ENCODE peak calls at places on chromosomes 6 and 20, in five cellular contexts. W, H, T, F and N are unnamed samples.

GRCh38 chr6:134314236-134314821 is 3.6 kb downstream of the SGK1 start:
- DNase-seq in W (no peak), H (no peak), T (no peak), F (no peak), N (no peak)

GRCh38 chr20:44087857-44088120 is 99.2 kb downstream of the JPH2 start:
- DNase-seq in W (no peak), H (no peak), T (no peak), F (no peak), N (no peak)

GRCh38 chr20:21100590-21101452 is 5.3 kb downstream of the LINC00237 start:
- DNase-seq in W (no peak), H (peak; percentile 52), T (no peak), F (no peak), N (no peak)

GRCh38 chr6:133820208-133820607 is 68.7 kb upstream of the TCF21 start:
- DNase-seq in W (no peak), H (no peak), T (no peak), F (no peak), N (no peak)

GRCh38 chr6:108174371-108175175 is 8.8 kb downstream of the NR2E1 start:
- DNase-seq in W (no peak), H (peak; percentile 16), T (no peak), F (no peak), N (no peak)

GRCh38 chr6:26159417-26160273 is 72.4 kb downstream of the HFE start:
- DNase-seq in W (no peak), H (no peak), T (no peak), F (no peak), N (no peak)

GRCh38 chr6:100768816-100769351 is 112.2 kb downstream of the ASCC3 start:
- DNase-seq in W (no peak), H (no peak), T (no peak), F (no peak), N (no peak)

GRCh38 chr6:168410554-168411011 is 30.4 kb upstream of the SMOC2 start:
- DNase-seq in W (no peak), H (no peak), T (no peak), F (no peak), N (no peak)

GRCh38 chr6:16473184-16473907 is 235.0 kb downstream of the GMPR start:
- DNase-seq in W (no peak), H (no peak), T (no peak), F (no peak), N (no peak)

GRCh38 chr6:1496092-1496491 is 106.7 kb downstream of the FOXF2 start:
- DNase-seq in W (no peak), H (no peak), T (no peak), F (no peak), N (no peak)
- H3K36me3 ChIP-seq in W (no peaks in the 10 kb centered on the region), H (no peaks in the 10 kb centered on the region), T (no peaks in the 10 kb centered on the region), F (no peaks in the 10 kb centered on the region), N (no peaks in the 10 kb centered on the region)

DNA sequence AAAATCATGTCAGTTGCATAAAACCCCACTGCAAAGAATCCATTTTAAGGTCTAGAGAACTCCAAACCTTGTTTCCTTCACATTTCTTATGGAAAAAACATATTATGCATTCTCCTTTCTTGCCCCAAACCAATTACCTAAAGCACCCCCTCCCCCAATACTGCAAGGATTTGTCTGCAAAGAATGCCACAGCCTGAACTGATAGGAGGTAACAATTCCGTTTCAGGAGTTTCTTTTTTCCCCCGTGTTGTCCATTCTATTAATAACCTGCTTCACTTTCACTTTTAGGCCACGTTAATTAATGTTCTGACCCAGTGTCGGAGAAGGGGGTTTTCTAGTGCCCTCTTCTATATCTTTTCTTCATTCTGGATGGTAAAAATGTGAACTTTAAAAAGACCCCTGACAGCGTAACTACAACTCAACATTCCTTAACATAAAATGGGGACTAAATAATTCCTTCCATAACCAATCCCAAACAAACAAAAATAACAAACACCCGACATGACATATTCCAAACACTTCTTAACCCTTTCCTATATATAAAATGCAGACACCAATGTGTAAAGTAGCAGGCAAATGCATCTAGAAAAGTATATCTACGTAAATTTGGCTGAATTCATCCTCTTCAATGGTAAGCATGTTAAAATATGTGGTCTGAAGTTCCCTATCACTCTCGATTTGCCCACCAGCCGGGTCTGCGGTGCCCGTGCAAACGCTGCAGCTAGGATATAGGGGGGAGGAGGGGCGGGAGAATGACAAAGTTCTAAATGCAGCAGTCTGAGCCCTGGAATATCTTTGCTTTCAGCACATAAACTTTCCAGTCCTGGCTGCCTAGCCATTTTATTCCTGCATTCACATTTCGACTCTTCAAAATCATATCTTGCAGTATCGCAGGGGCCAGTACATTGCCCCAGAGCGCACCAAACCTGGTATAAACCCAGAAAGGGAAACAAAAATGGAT is 978 bp downstream of the NRN1 start:
- DNase-seq in W (no peak), H (peak; percentile 44), T (no peak), F (no peak), N (no peak)
- H3K27ac ChIP-seq in W (peak overlapping the region; percentile 70), H (peak overlapping the region; percentile 70), T (peak overlapping the region; percentile 79), F (no peak overlapping the region), N (peak overlapping the region; percentile 66)

DNA sequence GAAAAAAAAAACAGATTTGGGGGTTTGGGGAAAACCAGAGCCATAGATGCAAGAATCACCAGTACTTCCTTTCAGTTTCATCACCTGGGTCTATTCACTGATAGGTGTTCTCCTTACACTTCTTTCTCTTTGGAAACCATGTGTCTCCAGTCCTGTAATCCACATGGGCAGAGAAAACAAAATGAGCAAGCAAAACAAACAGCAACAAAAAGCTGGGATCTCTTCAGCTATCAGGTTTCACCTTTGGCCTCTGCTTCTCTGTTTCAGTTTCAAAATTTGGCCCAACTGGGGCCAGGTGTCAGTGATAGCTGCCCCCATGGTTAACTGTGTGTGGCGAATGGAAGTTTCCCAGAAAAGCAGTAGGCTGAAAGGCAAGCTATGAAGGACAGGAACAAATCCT is 220.0 kb upstream of the THBS2 start:
- DNase-seq in W (no peak), H (no peak), T (no peak), F (no peak), N (no peak)
- H3K9me3 ChIP-seq in W (no peaks in the 10 kb centered on the region), H (peaks cover 8% of the 10 kb centered on the region), T (peaks cover 20% of the 10 kb centered on the region), F (no peaks in the 10 kb centered on the region), N (peaks cover 20% of the 10 kb centered on the region)

DNA sequence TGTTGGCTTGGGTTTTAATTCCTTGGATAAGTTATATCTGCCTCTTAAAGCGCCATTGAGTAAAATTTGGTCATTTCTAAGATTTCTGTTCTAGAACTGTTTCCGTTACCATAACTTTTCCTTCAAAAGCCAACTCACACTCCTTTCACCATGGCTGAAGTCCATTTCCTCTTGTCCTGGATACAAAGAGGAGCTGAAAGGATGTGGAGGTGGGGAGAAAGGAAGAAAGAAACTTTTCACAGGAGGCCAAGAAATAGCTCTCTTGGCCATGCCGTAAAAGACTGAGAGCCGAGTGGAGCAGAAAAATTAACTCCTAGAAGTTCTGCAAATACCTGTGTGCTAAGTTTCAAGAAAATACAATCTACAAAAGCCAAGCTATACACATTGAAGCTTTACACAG is 21.6 kb downstream of the GABBR1 start:
- DNase-seq in W (no peak), H (no peak), T (no peak), F (no peak), N (no peak)
- H3K36me3 ChIP-seq in W (no peaks in the 10 kb centered on the region), H (peaks cover 36% of the 10 kb centered on the region), T (peaks cover 88% of the 10 kb centered on the region), F (no peaks in the 10 kb centered on the region), N (no peaks in the 10 kb centered on the region)

GRCh38 chr20:37275125-37275524 is 13.5 kb upstream of the GHRH start:
- DNase-seq in W (no peak), H (no peak), T (no peak), F (no peak), N (no peak)

GRCh38 chr20:37277253-37277593 is 12.2 kb upstream of the MANBAL start:
- DNase-seq in W (no peak), H (no peak), T (no peak), F (no peak), N (no peak)

GRCh38 chr20:37278966-37279590 is 10.4 kb upstream of the MANBAL start:
- DNase-seq in W (no peak), H (no peak), T (no peak), F (no peak), N (no peak)

GRCh38 chr20:37273988-37274387 is 12.4 kb upstream of the GHRH start:
- DNase-seq in W (no peak), H (no peak), T (no peak), F (no peak), N (no peak)

DNA sequence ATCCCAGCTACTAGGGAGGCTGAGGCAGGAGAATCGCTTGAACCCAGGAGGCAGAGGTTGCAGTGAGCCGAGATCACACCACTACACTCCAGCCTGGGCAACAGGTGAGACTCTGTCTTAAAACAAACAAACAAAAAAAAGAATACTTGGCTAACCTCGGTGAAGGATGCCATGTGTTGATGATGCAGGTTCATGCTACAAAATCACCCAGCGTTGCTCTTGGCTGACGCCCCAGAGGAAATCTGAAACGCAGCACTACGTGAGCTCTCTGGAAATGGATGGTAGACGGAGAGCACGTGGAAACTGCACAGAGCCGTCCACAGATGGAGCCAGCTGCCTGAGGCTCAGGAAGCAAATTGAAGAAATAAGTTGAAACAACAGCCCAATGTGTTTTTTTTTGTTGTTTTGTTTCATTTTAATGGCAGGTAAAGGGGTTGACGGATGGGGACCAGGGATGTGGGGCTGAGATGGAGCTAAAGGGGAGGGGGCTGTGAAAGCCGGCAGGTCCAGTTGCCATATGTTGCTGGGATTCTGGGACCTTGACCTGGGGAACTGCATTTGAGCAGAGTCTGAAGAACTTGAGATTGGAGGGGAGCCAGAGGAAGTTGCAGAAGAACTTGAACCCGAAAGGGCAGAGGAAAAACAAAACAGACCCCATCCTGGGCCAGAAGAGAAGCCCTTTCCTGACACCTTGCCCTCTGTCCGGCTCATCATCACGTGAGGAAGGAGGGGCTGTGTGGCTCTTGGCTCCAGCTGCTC is 12.8 kb upstream of the MANBAL start:
- DNase-seq in W (peak; percentile 63), H (peak; percentile 63), T (no peak), F (peak; percentile 87), N (peak; percentile 80)
- H3K27ac ChIP-seq in W (peak overlapping the region; percentile 71), H (peak overlapping the region; percentile 26), T (no peak overlapping the region), F (peak overlapping the region; percentile 79), N (peak overlapping the region; percentile 56)

GRCh38 chr6:167405778-167406532 is 81.1 kb downstream of the TTLL2 start:
- DNase-seq in W (no peak), H (no peak), T (no peak), F (no peak), N (no peak)
- H3K9me3 ChIP-seq in W (no peaks in the 10 kb centered on the region), H (no peaks in the 10 kb centered on the region), T (no peaks in the 10 kb centered on the region), F (no peaks in the 10 kb centered on the region), N (no peaks in the 10 kb centered on the region)

DNA sequence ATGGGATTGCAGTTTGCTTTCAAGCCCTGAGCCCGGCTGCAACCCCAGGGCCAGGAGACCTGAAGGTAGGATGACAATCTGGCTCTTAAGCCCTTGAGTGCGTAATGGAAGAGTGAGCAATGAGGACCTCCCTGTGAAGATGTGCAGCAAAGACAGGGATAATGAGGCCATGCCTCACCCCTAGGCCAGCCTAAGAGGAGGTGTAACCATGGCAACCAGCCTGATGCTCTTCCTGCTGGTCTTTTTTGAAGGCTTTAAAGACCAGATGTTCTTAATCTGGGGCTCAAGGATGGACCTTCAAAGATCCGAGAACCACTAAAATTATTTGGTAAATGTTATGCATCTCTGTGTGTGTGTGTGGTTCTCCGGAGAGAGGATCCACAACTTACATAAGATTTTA is 8.2 kb downstream of the ARHGAP40 start:
- DNase-seq in W (no peak), H (peak; percentile 41), T (no peak), F (no peak), N (no peak)
- H3K36me3 ChIP-seq in W (no peaks in the 10 kb centered on the region), H (no peaks in the 10 kb centered on the region), T (no peaks in the 10 kb centered on the region), F (no peaks in the 10 kb centered on the region), N (no peaks in the 10 kb centered on the region)

DNA sequence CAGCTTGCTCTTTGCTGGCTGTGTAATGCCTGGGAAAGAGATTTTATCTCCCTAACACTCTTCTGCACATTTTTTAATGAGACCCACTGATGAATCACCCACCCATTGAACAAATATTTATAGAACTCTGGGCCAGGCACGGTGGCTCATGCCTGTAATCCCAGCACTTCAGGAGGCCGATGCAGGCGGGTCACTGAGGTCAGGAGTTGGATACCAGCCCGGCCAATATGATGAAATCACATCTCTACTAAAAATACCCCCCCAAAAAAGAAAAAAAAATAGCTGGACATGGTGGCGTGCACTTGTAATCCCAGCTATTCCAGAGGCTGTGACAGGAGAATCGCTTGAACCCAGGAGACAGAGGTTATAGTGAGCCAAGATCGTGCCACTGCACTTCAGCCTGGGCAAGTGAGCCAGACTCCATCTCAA is 82.1 kb upstream of the SIRPA start:
- DNase-seq in W (no peak), H (no peak), T (peak; percentile 82), F (no peak), N (peak; percentile 83)
- H3K27ac ChIP-seq in W (peak overlapping the region; percentile 32), H (no peak overlapping the region), T (peak overlapping the region; percentile 39), F (no peak overlapping the region), N (peak overlapping the region; percentile 58)